ENCODE peak calls at places on chromosomes 13 and 19, in five cellular contexts. U is activated T-helper 2 cell treated with anti-CD3 and anti-CD28 coated beads, Interferon-gamma antibody, Interleukin-2, Interleukin-4, amounts not matched to agents 10 μg/mL and 5 μg/mL and 100 μg/mL, durations not matched to agents 14 hours and 24 hours and 36 hours; H is lower leg skin; Z is NCI-H2029; M is neural progenitor cell. C is an unnamed sample.

GRCh38 chr19:40612831-40613668 is 11.9 kb downstream of the LTBP4 start:
- DNase-seq in H (peak; percentile 93), M (peak; percentile 88), Z (peak; percentile 63), U (peak; percentile 68), C (no peak)

GRCh38 chr13:26019881-26020535 is 31.8 kb downstream of the SHISA2 start:
- DNase-seq in Z (peak; percentile 13), U (no peak), M (no peak), H (no peak), C (peak; percentile 45)

GRCh38 chr19:10006752-10007323 is 3.5 kb downstream of the COL5A3 start:
- DNase-seq in M (no peak), U (no peak), Z (no peak), H (no peak), C (no peak)

GRCh38 chr19:46861691-46862503 is 1.1 kb downstream of the ARHGAP35 start:
- DNase-seq in U (no peak), H (peak; percentile 88), M (peak; percentile 54), Z (no peak), C (no peak)

GRCh38 chr19:9060559-9061340 is 26.1 kb upstream of the OR1M1 start:
- DNase-seq in U (no peak), M (no peak), Z (peak; percentile 6), H (no peak), C (no peak)

GRCh38 chr13:70523622-70524021 is 415.4 kb upstream of the KLHL1 start:
- DNase-seq in U (no peak), M (no peak), H (no peak), Z (peak; percentile 0), C (no peak)

GRCh38 chr19:19459099-19459498 is 53.6 kb downstream of the GATAD2A start:
- DNase-seq in U (no peak), Z (no peak), H (no peak), M (no peak), C (no peak)

GRCh38 chr13:71772376-71772775 is 94.6 kb downstream of the DACH1 start:
- DNase-seq in U (no peak), H (no peak), Z (no peak), M (no peak), C (no peak)

GRCh38 chr13:26476111-26476743 is 81.3 kb upstream of the WASF3 start:
- DNase-seq in M (peak; percentile 52), H (no peak), U (no peak), Z (no peak), C (no peak)

GRCh38 chr13:76016799-76017198 is 380.7 kb downstream of the LMO7 start:
- DNase-seq in U (no peak), Z (no peak), H (no peak), M (peak; percentile 30), C (peak; percentile 28)

GRCh38 chr13:93529961-93530360 is 303.4 kb downstream of the GPC6 start:
- DNase-seq in Z (no peak), U (no peak), M (no peak), H (no peak), C (no peak)

GRCh38 chr13:24307211-24308067 is 1.9 kb upstream of the C1QTNF9 start:
- DNase-seq in U (no peak), M (peak; percentile 18), Z (peak; percentile 76), H (no peak), C (no peak)

GRCh38 chr13:109955598-109955997 is 169.2 kb upstream of the IRS2 start:
- DNase-seq in M (no peak), U (no peak), H (no peak), Z (no peak), C (no peak)

GRCh38 chr19:42150940-42151339 is 18.7 kb upstream of the POU2F2 start:
- DNase-seq in U (no peak), Z (no peak), H (no peak), M (peak; percentile 35), C (no peak)

GRCh38 chr13:86318424-86318823 is 519.2 kb upstream of the SLITRK6 start:
- DNase-seq in M (no peak), U (no peak), Z (no peak), H (no peak), C (no peak)

GRCh38 chr13:41577437-41577836 is 120.1 kb downstream of the RGCC start:
- DNase-seq in Z (no peak), H (peak; percentile 90), U (no peak), M (no peak), C (no peak)

GRCh38 chr13:62906896-62907295 is 1491.2 kb upstream of the PCDH20 start:
- DNase-seq in Z (no peak), H (no peak), M (no peak), U (no peak), C (no peak)

GRCh38 chr13:113918981-113919646 is 54.8 kb downstream of the C13orf46 start:
- DNase-seq in Z (no peak), M (no peak), U (no peak), H (peak; percentile 82), C (no peak)

GRCh38 chr19:49442793-49443365 is 1.6 kb upstream of the SLC17A7 start:
- DNase-seq in M (peak; percentile 99), U (peak; percentile 63), H (peak; percentile 99), Z (peak; percentile 78), C (peak; percentile 73)

GRCh38 chr19:33280351-33280921 is 21.9 kb downstream of the CEBPA start:
- DNase-seq in Z (no peak), H (no peak), M (no peak), U (peak; percentile 49), C (no peak)

GRCh38 chr13:64849174-64849573 is 2381.0 kb downstream of the PCDH9 start:
- DNase-seq in Z (no peak), M (no peak), U (no peak), H (no peak), C (no peak)

GRCh38 chr13:113956571-113956970 is 17.3 kb downstream of the C13orf46 start:
- DNase-seq in M (no peak), U (no peak), Z (no peak), H (no peak), C (no peak)